ENCODE peak calls at places on chromosome 13, in six cellular contexts. L is transverse colon, D is sigmoid colon, Y is AG04450, T is H1, F is breast epithelium. N is an unnamed sample. For H3K9me3, the result is how much of the 10 kb centered on the place peaks cover.

GRCh38 chr13:109145631-109146030 is 516.2 kb downstream of the MYO16 start:
- DNase-seq in L (peak), T (no peak), Y (peak), D (no peak), F (no peak), N (peak)

GRCh38 chr13:114131581-114132418 is 623 bp downstream of the RASA3 start:
- DNase-seq in D (no peak), L (no peak), T (no peak), Y (no peak), F (no peak), N (no peak)

GRCh38 chr13:107650081-107650701 is 565.1 kb downstream of the LIG4 start:
- DNase-seq in D (no peak), L (peak), F (no peak), T (peak), Y (no peak), N (peak)

GRCh38 chr13:27960362-27961226 is 8.5 kb downstream of the CDX2 start:
- DNase-seq in L (peak), Y (no peak), T (no peak), F (peak), D (no peak), N (peak)

GRCh38 chr13:26605845-26606244 is 48.4 kb downstream of the WASF3 start:
- DNase-seq in L (no peak), D (no peak), T (peak), Y (no peak), F (no peak), N (peak)

GRCh38 chr13:45615501-45616101 is at the start of gene ERICH6B:
- DNase-seq in T (peak), Y (no peak), F (no peak), L (no peak), D (no peak), N (peak)

GRCh38 chr13:100108913-100109507 is 20.1 kb downstream of the PCCA start:
- DNase-seq in F (no peak), Y (no peak), L (no peak), D (no peak), T (no peak), N (no peak)

GRCh38 chr13:24489721-24490120 is 22.9 kb downstream of the PARP4 start:
- DNase-seq in F (no peak), T (no peak), L (no peak), Y (no peak), D (no peak), N (no peak)

GRCh38 chr13:52786747-52787146 is 47.1 kb upstream of the CNMD start:
- DNase-seq in F (no peak), T (no peak), D (no peak), L (no peak), Y (no peak), N (no peak)
- H3K27ac ChIP-seq in F (no peak), T (no peak), D (no peak), L (no peak), Y (no peak), N (no peak)

DNA sequence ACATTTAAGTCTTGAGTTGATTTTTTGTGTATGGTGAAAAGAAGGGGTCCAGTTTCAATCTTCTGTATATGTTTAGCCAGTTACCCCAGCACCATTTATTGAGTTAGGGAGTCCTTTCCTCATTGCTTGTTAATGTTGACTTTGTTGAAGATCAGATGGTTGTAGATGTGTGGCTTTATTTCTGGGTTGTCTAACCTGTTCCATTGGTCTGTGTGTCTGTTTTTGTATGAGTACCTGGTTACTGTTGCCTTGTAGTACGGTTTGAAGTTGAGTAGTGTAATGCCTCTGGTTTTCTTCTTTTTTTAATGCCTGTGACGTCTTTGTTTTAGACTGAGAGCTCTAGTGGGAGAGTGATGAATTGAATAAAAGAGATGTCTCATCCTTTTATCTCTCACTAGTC is 83.2 kb downstream of the NBEA start:
- DNase-seq in L (no peak), F (no peak), Y (no peak), D (no peak), T (no peak), N (no peak)
- H3K9me3 ChIP-seq in L (under half), F (under half), Y (under half), D (under half), T (under half), N (under half)

GRCh38 chr13:33250594-33250993 is 35.0 kb downstream of the STARD13 start:
- DNase-seq in D (no peak), F (no peak), T (no peak), L (no peak), Y (no peak), N (no peak)

GRCh38 chr13:33251131-33251629 is 34.4 kb downstream of the STARD13 start:
- DNase-seq in L (no peak), T (no peak), Y (peak), D (peak), F (no peak), N (no peak)

GRCh38 chr13:33249066-33249465 is 36.5 kb downstream of the STARD13 start:
- DNase-seq in L (no peak), F (no peak), D (no peak), T (no peak), Y (no peak), N (no peak)

GRCh38 chr13:33252103-33252502 is 33.5 kb downstream of the STARD13 start:
- DNase-seq in D (no peak), Y (no peak), F (no peak), L (no peak), T (no peak), N (no peak)

GRCh38 chr13:33249894-33250293 is 35.7 kb downstream of the STARD13 start:
- DNase-seq in Y (no peak), D (no peak), L (no peak), F (no peak), T (no peak), N (no peak)
- H3K27ac ChIP-seq in Y (peak), D (no peak), L (peak), F (no peak), T (no peak), N (no peak)

DNA sequence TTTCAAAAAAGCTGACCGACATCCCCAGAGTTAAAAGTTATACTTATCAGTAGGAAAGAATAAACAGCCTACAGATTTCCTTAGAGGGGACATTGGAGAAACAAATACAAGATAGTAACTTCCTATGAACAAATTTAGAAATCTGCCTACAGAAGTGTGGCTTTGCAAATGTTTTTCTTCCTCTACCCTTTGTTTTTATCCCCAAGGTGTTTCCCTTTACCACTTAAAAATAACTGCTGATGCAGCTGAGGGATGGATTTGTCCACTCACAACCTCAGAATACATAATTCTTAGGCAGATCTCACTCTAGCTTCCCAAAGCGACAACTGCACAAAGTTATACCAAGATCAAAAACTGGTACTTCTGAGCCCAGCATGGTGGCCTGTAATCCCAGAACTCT is 20.9 kb downstream of the MED4 start:
- DNase-seq in D (no peak), F (no peak), T (no peak), Y (no peak), L (no peak), N (no peak)
- H3K9me3 ChIP-seq in D (under half), F (under half), T (half or more), Y (under half), L (under half), N (under half)

GRCh38 chr13:19845758-19846157 is 17.7 kb downstream of the ZMYM5 start:
- DNase-seq in L (no peak), D (peak), T (no peak), F (no peak), Y (peak), N (no peak)
- H3K27ac ChIP-seq in L (peak), D (peak), T (no peak), F (no peak), Y (peak), N (no peak)

DNA sequence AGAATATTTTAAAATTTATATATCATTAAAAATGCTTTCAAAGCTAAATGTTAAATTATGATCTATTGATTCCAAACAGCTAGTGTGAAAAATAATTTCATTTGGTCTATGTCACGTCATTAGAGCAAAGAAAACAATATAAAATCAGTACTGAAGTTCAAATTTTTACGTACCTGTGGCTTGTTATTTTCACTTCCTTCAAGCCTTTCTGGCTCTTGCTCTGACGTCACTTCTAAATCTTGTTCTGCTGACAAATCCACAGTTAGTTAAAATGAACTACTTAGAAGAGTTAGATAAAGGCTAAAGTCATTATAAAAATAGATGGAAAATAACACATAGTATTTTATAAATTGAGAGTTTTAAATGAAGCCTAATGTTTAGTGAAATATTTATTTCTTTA is 147.7 kb upstream of the TUBA3C start:
- DNase-seq in F (no peak), D (no peak), T (no peak), L (no peak), Y (no peak), N (no peak)
- H3K9me3 ChIP-seq in F (under half), D (under half), T (under half), L (under half), Y (under half), N (under half)

GRCh38 chr13:71638728-71639127 is 228.3 kb downstream of the DACH1 start:
- DNase-seq in Y (no peak), F (no peak), D (no peak), L (no peak), T (no peak), N (no peak)
- H3K27ac ChIP-seq in Y (no peak), F (no peak), D (no peak), L (no peak), T (no peak), N (no peak)

DNA sequence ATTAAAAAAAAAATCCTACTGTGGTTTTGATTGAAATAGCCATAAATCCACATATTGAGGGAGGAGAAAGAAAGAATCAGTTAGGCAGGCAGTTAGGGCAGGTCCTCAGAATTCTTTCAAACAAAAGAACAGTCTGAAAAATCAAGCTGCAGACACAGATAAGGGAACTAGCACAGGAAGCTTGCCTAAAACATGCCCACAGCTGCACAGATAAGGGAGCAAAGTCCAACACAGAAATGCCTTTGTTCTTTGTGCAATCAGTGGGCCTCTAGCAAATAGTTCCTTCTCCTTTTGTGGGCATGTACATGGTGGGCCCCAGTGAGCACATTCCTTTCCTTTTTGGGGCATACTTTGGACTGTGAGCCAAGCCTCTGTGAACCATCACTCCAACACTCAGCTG is 42.7 kb downstream of the UTP14C start:
- DNase-seq in F (no peak), L (no peak), T (no peak), Y (no peak), D (no peak), N (no peak)
- H3K9me3 ChIP-seq in F (half or more), L (under half), T (under half), Y (under half), D (under half), N (under half)

GRCh38 chr13:41064493-41064892 is 3.2 kb downstream of the WBP4 start:
- DNase-seq in T (no peak), F (no peak), D (no peak), L (no peak), Y (peak), N (no peak)
- H3K27ac ChIP-seq in T (no peak), F (peak), D (peak), L (peak), Y (no peak), N (no peak)

DNA sequence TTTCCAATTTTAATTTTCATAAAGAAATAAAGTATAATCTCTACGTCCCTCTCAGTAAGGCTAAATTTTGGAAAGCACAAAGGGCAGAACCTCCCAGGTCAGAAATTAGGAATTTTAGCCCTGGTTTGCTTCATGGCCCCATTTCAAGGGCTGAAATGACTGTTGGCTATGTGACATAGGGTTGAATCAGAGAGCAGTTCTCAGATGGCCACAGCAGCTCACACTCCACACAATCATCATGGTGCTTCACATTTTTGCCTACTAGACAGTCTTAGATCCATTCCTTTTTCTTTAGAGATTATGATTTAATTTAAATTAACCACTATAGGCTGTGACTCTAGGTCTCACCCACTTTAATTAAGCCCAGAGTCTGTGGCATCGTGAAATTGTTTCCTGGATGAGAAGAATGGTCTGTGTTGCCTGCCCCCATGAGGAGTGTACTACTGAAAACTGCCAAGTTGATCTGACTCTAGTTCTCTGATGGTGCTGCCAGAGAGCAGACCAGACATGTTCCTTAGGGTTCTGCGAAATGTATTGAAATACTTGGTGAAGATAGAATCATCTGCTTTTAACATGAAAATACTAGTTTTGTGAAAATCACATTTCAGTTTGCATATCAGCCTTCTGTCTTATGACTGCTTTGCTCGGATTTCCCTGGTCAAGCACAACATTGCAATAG is 57.4 kb downstream of the ESD start:
- DNase-seq in D (no peak), L (no peak), F (no peak), Y (no peak), T (no peak), N (no peak)
- H3K9me3 ChIP-seq in D (under half), L (under half), F (under half), Y (under half), T (under half), N (under half)